ENCODE peak calls at places on chromosomes 11 and 22, in seven cellular contexts. A is left ventricle myocardium superior, I is SW480, N is right atrium auricular region, L is amygdala, V is A549, F is GM23248. H is an unnamed sample.

GRCh38 chr11:44633641-44634040 is 68.2 kb downstream of the CD82 start:
- DNase-seq in N (peak), I (no peak), F (no peak), A (no peak), V (no peak), L (no peak), H (no peak)

GRCh38 chr11:68999093-68999747 is 13.8 kb downstream of the MRGPRF start:
- DNase-seq in F (no peak), N (no peak), A (peak), I (peak), L (no peak), V (no peak), H (no peak)

GRCh38 chr11:107316426-107316825 is 141.2 kb downstream of the CWF19L2 start:
- DNase-seq in L (no peak), N (no peak), F (no peak), I (no peak), V (no peak), A (no peak), H (no peak)

GRCh38 chr22:19877626-19878339 is 23.1 kb upstream of the GNB1L start:
- DNase-seq in V (no peak), L (no peak), A (peak), F (no peak), N (no peak), I (no peak), H (peak)

GRCh38 chr11:114970908-114971645 is 292.8 kb downstream of the NXPE2 start:
- DNase-seq in V (no peak), F (no peak), N (no peak), A (no peak), L (no peak), I (no peak), H (no peak)

GRCh38 chr11:126310229-126310991 is 6.5 kb downstream of the DCPS start:
- DNase-seq in I (peak), N (peak), A (peak), V (peak), L (peak), F (peak), H (peak)

GRCh38 chr22:39266398-39267030 is 21.7 kb upstream of the PDGFB start:
- DNase-seq in N (peak), I (no peak), L (no peak), F (peak), A (peak), V (no peak), H (peak)

GRCh38 chr22:22366478-22366988 is 121.9 kb downstream of the VPREB1 start:
- DNase-seq in V (no peak), L (no peak), A (no peak), F (no peak), N (no peak), I (no peak), H (no peak)

GRCh38 chr11:75033916-75034315 is 45.2 kb downstream of the NEU3 start:
- DNase-seq in F (no peak), L (no peak), A (no peak), I (no peak), V (no peak), N (no peak), H (no peak)

GRCh38 chr11:18669211-18669593 is 29.4 kb upstream of the TMEM86A start:
- DNase-seq in F (peak), L (no peak), N (no peak), A (no peak), I (peak), V (no peak), H (no peak)

GRCh38 chr11:44746894-44747293 is 20.1 kb downstream of the TSPAN18 start:
- DNase-seq in V (no peak), A (peak), F (peak), I (no peak), N (no peak), L (peak), H (no peak)

GRCh38 chr22:47290706-47291430 is 528.4 kb downstream of the TBC1D22A start:
- DNase-seq in I (no peak), L (no peak), N (no peak), A (no peak), V (no peak), F (no peak), H (no peak)

GRCh38 chr11:7480132-7480531 is 5.2 kb upstream of the OLFML1 start:
- DNase-seq in A (no peak), F (peak), L (no peak), I (no peak), N (no peak), V (no peak), H (peak)

GRCh38 chr11:112392860-112393259 is 132.2 kb upstream of the PLET1 start:
- DNase-seq in I (no peak), L (no peak), N (no peak), A (no peak), V (no peak), F (no peak), H (no peak)

GRCh38 chr11:12785901-12786300 is 111.7 kb downstream of the TEAD1 start:
- DNase-seq in L (no peak), A (no peak), I (no peak), F (no peak), V (no peak), N (no peak), H (no peak)

GRCh38 chr11:117058761-117059233 is 39.4 kb downstream of the SIK3 start:
- DNase-seq in F (peak), L (peak), N (no peak), A (no peak), V (no peak), I (peak), H (peak)

GRCh38 chr22:30436196-30436595 is 10.6 kb downstream of the MTFP1 start:
- DNase-seq in N (no peak), F (no peak), V (no peak), A (no peak), I (no peak), L (no peak), H (no peak)

GRCh38 chr22:37822079-37822833 is 926 bp upstream of the GALR3 start:
- DNase-seq in F (peak), N (no peak), L (no peak), V (no peak), A (no peak), I (no peak), H (no peak)

GRCh38 chr11:100203789-100204188 is 483.3 kb upstream of the ARHGAP42 start:
- DNase-seq in L (no peak), A (no peak), F (no peak), V (no peak), N (no peak), I (no peak), H (no peak)

GRCh38 chr11:34680918-34681554 is 60.1 kb downstream of the EHF start:
- DNase-seq in L (no peak), N (no peak), I (peak), A (no peak), F (peak), V (peak), H (peak)

GRCh38 chr11:72641900-72642814 is 32.1 kb downstream of the PDE2A start:
- DNase-seq in F (peak), V (peak), N (no peak), L (peak), A (peak), I (peak), H (no peak)

GRCh38 chr11:79919340-79919739 is 478.5 kb upstream of the TENM4 start:
- DNase-seq in F (no peak), N (no peak), V (no peak), L (no peak), A (no peak), I (no peak), H (no peak)

GRCh38 chr11:121964591-121964990 is 151.4 kb downstream of the BLID start:
- DNase-seq in I (no peak), F (peak), N (no peak), A (no peak), L (no peak), V (no peak), H (peak)

GRCh38 chr11:128518493-128519207 is 68.7 kb downstream of the ETS1 start:
- DNase-seq in A (peak), I (no peak), F (peak), N (no peak), V (no peak), L (no peak), H (no peak)

GRCh38 chr11:23772081-23772480 is 724.8 kb upstream of the LUZP2 start:
- DNase-seq in A (no peak), F (no peak), I (no peak), V (no peak), N (no peak), L (no peak), H (peak)

GRCh38 chr22:49966041-49966715 is 5.6 kb downstream of the PIM3 start:
- DNase-seq in N (no peak), V (no peak), L (no peak), A (peak), F (no peak), I (no peak), H (no peak)

GRCh38 chr11:59097113-59097708 is 9.8 kb upstream of the FAM111B start:
- DNase-seq in A (peak), N (peak), V (no peak), F (peak), L (peak), I (peak), H (peak)

GRCh38 chr11:80297808-80298460 is 857.1 kb upstream of the TENM4 start:
- DNase-seq in V (no peak), A (no peak), I (peak), N (no peak), L (no peak), F (peak), H (no peak)

GRCh38 chr11:126766425-126766824 is 234.1 kb downstream of the KIRREL3 start:
- DNase-seq in A (no peak), I (no peak), L (no peak), N (no peak), V (no peak), F (no peak), H (no peak)

GRCh38 chr22:42272431-42273004 is 2.1 kb upstream of the TCF20 start:
- DNase-seq in L (no peak), I (no peak), A (no peak), N (no peak), V (no peak), F (no peak), H (no peak)

GRCh38 chr11:61747389-61748285 is 4.8 kb upstream of the MYRF start:
- DNase-seq in F (peak), N (peak), V (peak), A (peak), L (peak), I (peak), H (peak)

GRCh38 chr11:88421530-88421929 is 84.0 kb upstream of the CTSC start:
- DNase-seq in A (no peak), N (no peak), L (peak), F (peak), I (no peak), V (no peak), H (peak)

H was measured in fibroblast of the aortic adventitia.